ENCODE peak calls at places on chromosome 3, in seven cellular contexts. V is PC-3, M is tibial artery, U is psoas muscle, X is OCI-LY7, K is mammary epithelial cell, A is SJSA1. E is an unnamed sample.

GRCh38 chr3:1848935-1849334 is 249.7 kb upstream of the CNTN4 start:
- DNase-seq in U (no peak), V (no peak), X (no peak), K (no peak), M (no peak), A (no peak), E (no peak)

GRCh38 chr3:90080988-90081387 is 973.6 kb downstream of the EPHA3 start:
- DNase-seq in M (no peak), V (no peak), K (no peak), A (no peak), X (no peak), U (no peak), E (no peak)

GRCh38 chr3:113890256-113890900 is 51.8 kb downstream of the GRAMD1C start:
- DNase-seq in M (no peak), A (no peak), X (no peak), V (no peak), U (no peak), K (no peak), E (no peak)

GRCh38 chr3:54188176-54188791 is 65.9 kb downstream of the CACNA2D3 start:
- DNase-seq in X (peak; percentile 57), A (peak; percentile 1), M (no peak), K (peak; percentile 50), V (peak; percentile 66), U (peak; percentile 14), E (peak; percentile 40)

GRCh38 chr3:123642182-123642956 is 57.5 kb upstream of the HACD2 start:
- DNase-seq in V (peak; percentile 92), M (peak; percentile 90), X (peak; percentile 78), K (peak; percentile 77), U (peak; percentile 53), A (peak; percentile 78), E (peak; percentile 59)

GRCh38 chr3:114327665-114328064 is 33.8 kb downstream of the TIGIT start:
- DNase-seq in M (no peak), A (no peak), K (no peak), V (no peak), X (no peak), U (no peak), E (no peak)

GRCh38 chr3:141412936-141413354 is 44.6 kb downstream of the ZBTB38 start:
- DNase-seq in K (peak; percentile 64), M (peak; percentile 98), X (no peak), A (peak; percentile 54), V (no peak), U (peak; percentile 95), E (peak; percentile 96)

GRCh38 chr3:126375835-126376331 is 18.7 kb upstream of the KLF15 start:
- DNase-seq in M (peak; percentile 61), X (no peak), U (no peak), A (no peak), K (no peak), V (no peak), E (peak; percentile 39)

GRCh38 chr3:52890735-52891134 is 6.6 kb downstream of the STIMATE start:
- DNase-seq in K (no peak), V (peak; percentile 32), M (no peak), U (no peak), X (no peak), A (no peak), E (no peak)

GRCh38 chr3:71684046-71684730 is 41.0 kb downstream of the EIF4E3 start:
- DNase-seq in V (no peak), U (no peak), M (no peak), K (no peak), X (no peak), A (no peak), E (no peak)

GRCh38 chr3:168157903-168158302 is 62.2 kb upstream of the GOLIM4 start:
- DNase-seq in V (no peak), M (no peak), U (no peak), K (no peak), A (no peak), X (no peak), E (no peak)

GRCh38 chr3:102006812-102007485 is 157.6 kb downstream of the NFKBIZ start:
- DNase-seq in U (no peak), A (no peak), X (no peak), V (peak; percentile 95), M (peak; percentile 72), K (peak; percentile 84), E (peak; percentile 43)
- H3K27ac ChIP-seq in U (no peak overlapping the region), A (no peak overlapping the region), X (no peak overlapping the region), V (peak overlapping the region; percentile 92), M (peak overlapping the region; percentile 46), K (peak overlapping the region; percentile 51), E (no peak overlapping the region)

GRCh38 chr3:65595222-65595996 is 443.3 kb downstream of the MAGI1 start:
- DNase-seq in M (no peak), A (no peak), K (no peak), U (no peak), X (no peak), V (no peak), E (no peak)
- H3K4me1 ChIP-seq in M (peaks cover 12% of the 10 kb centered on the region), A (peaks cover 3% of the 10 kb centered on the region), K (peaks cover 7% of the 10 kb centered on the region), U (peaks cover 3% of the 10 kb centered on the region), X (no peaks in the 10 kb centered on the region), V (no peaks in the 10 kb centered on the region), E (no peaks in the 10 kb centered on the region)

DNA sequence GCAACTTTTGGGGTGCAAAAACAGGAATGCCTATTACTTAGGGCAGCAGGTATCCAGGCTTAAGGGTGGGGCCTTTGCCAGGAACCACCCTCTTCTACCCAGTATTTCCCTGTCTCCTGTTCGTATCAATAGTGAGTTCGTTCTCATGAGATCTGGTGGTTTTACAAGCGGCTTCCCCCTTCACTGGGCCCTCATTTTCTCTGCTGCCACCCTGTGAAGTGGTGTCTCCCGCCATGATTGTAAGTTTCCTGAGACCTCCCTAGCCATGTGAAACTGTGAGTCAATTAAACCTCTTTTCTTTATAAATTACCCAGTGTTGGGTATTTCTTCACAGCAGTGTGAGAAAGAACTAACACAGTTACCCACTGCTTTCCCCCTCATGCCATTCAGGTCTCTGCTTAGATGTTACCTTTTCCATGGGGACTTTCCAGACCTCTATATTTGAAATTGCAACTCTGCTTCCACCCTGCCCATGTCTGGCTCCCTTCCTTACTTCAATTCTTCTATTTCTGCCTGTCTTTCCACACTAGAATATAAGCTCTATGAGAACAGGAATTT is 23.9 kb upstream of the TRA2B start:
- DNase-seq in X (no peak), K (no peak), M (no peak), U (no peak), A (no peak), V (no peak), E (no peak)
- H3K4me3 ChIP-seq in X (no peak overlapping the region), K (no peak overlapping the region), M (no peak overlapping the region), U (no peak overlapping the region), A (no peak overlapping the region), V (no peak overlapping the region), E (no peak overlapping the region)

GRCh38 chr3:41290736-41291135 is 91.4 kb downstream of the CTNNB1 start:
- DNase-seq in A (no peak), V (no peak), X (no peak), M (no peak), K (no peak), U (no peak), E (no peak)
- H3K27ac ChIP-seq in A (no peak overlapping the region), V (no peak overlapping the region), X (no peak overlapping the region), M (no peak overlapping the region), K (no peak overlapping the region), U (no peak overlapping the region), E (no peak overlapping the region)

GRCh38 chr3:69126999-69127398 is 4.6 kb upstream of the LMOD3 start:
- DNase-seq in M (no peak), K (no peak), A (no peak), U (no peak), X (no peak), V (no peak), E (no peak)

GRCh38 chr3:69130689-69131088 is 8.3 kb upstream of the LMOD3 start:
- DNase-seq in X (no peak), K (no peak), M (no peak), V (no peak), A (no peak), U (no peak), E (no peak)

GRCh38 chr3:69129531-69129930 is 7.1 kb upstream of the LMOD3 start:
- DNase-seq in M (no peak), X (no peak), V (no peak), K (no peak), U (no peak), A (no peak), E (no peak)
- H3K4me1 ChIP-seq in M (no peaks in the 10 kb centered on the region), X (no peaks in the 10 kb centered on the region), V (no peaks in the 10 kb centered on the region), K (no peaks in the 10 kb centered on the region), U (peaks cover 16% of the 10 kb centered on the region), A (no peaks in the 10 kb centered on the region), E (no peaks in the 10 kb centered on the region)

GRCh38 chr3:195705081-195705991 is 15.4 kb upstream of the MUC20 start:
- DNase-seq in V (no peak), M (no peak), K (no peak), U (no peak), A (no peak), X (no peak), E (no peak)
- H3K4me3 ChIP-seq in V (no peak overlapping the region), M (no peak overlapping the region), K (no peak overlapping the region), U (no peak overlapping the region), A (no peak overlapping the region), X (no peak overlapping the region), E (no peak overlapping the region)

GRCh38 chr3:37741644-37742043 is 120.0 kb upstream of the CTDSPL start:
- DNase-seq in A (no peak), K (peak; percentile 42), M (peak; percentile 86), X (peak; percentile 7), V (peak; percentile 58), U (peak; percentile 49), E (peak; percentile 77)
- H3K27ac ChIP-seq in A (no peak overlapping the region), K (no peak overlapping the region), M (no peak overlapping the region), X (no peak overlapping the region), V (no peak overlapping the region), U (no peak overlapping the region), E (no peak overlapping the region)

DNA sequence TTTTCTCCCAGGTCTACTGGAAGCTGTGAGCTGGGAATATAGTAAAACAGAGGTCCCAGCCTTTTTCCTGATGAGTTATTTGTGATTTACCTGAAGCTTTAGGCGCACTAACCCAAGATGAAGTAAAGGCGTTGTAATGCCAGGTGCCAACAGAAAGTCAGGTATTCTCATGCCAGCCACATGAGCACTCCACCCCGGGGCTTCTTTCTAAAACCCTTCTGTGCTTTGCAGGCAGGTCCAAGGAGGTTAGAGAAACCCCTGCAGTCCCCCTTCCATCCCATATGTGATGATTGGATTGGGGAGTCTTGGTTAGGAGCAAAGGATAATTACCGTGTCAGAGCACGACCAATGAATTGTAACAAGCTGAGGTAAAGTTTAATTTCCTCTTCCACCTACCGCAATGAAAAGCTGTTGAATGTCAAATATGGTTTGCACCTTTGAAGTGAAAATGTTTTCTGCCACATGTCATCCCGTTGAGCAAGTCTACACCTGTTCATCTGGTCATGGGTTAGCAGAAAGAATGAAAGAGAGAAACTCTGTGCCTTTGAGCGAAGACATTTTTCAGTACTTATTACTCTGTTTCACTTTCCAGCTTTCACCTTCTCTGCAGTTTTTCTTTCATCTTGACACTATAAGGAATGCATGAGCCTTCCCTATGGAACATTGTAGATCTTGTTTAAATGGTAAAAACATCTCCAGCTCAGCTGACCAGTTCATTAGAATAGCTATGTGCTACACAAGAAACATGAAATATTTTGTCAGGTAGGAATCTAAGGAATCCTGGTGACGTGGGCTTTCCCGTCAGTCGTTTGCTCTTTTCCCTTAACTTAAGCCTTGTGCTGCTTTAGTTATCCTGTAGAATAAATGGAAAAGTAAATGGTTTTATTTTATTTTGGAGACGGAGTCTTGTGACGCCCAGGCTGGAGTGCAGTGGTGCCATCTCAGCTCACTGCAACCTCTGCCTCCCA is 204.6 kb upstream of the IL12A start:
- DNase-seq in V (no peak), U (no peak), X (no peak), M (no peak), A (no peak), K (peak; percentile 90), E (no peak)
- H3K4me1 ChIP-seq in V (peaks cover 82% of the 10 kb centered on the region), U (no peaks in the 10 kb centered on the region), X (no peaks in the 10 kb centered on the region), M (peaks cover 52% of the 10 kb centered on the region), A (peaks cover 57% of the 10 kb centered on the region), K (peaks cover 69% of the 10 kb centered on the region), E (peaks cover 2% of the 10 kb centered on the region)

GRCh38 chr3:134333522-134334181 is 40.6 kb downstream of the AMOTL2 start:
- DNase-seq in V (no peak), M (peak; percentile 90), U (no peak), A (peak; percentile 84), K (no peak), X (no peak), E (no peak)
- H3K4me3 ChIP-seq in V (no peak overlapping the region), M (no peak overlapping the region), U (no peak overlapping the region), A (no peak overlapping the region), K (no peak overlapping the region), X (no peak overlapping the region), E (no peak overlapping the region)